ENCODE peak calls at places on chromosomes 4 and X, in five cellular contexts. One of them, this sample, is unnamed.

GRCh38 chr4:174503079-174503724 is 19.1 kb downstream of the HPGD start:
- DNase-seq in fibroblast of the aortic adventitia: peak; percentile 57
- DNase-seq in AG10803: no peak
- DNase-seq in fibroblast of pulmonary artery: peak; percentile 26
- DNase-seq in endodermal cell: no peak
- DNase-seq in this sample: no peak

GRCh38 chr4:110487873-110488272 is 11.9 kb downstream of the ENPEP start:
- DNase-seq in fibroblast of pulmonary artery: peak; percentile 30
- DNase-seq in endodermal cell: no peak
- DNase-seq in AG10803: peak; percentile 21
- DNase-seq in fibroblast of the aortic adventitia: peak; percentile 27
- DNase-seq in this sample: no peak

GRCh38 chr4:76850010-76850441 is 47.9 kb downstream of the SOWAHB start:
- DNase-seq in fibroblast of the aortic adventitia: peak; percentile 89
- DNase-seq in fibroblast of pulmonary artery: peak; percentile 90
- DNase-seq in AG10803: peak; percentile 81
- DNase-seq in endodermal cell: no peak
- DNase-seq in this sample: peak; percentile 87

GRCh38 chr4:95508421-95508820 is 40.4 kb downstream of the UNC5C start:
- DNase-seq in endodermal cell: no peak
- DNase-seq in fibroblast of the aortic adventitia: peak; percentile 35
- DNase-seq in AG10803: no peak
- DNase-seq in fibroblast of pulmonary artery: peak; percentile 45
- DNase-seq in this sample: no peak

GRCh38 chr4:159823743-159824142 is 720.9 kb downstream of the RAPGEF2 start:
- DNase-seq in AG10803: no peak
- DNase-seq in fibroblast of pulmonary artery: no peak
- DNase-seq in endodermal cell: no peak
- DNase-seq in fibroblast of the aortic adventitia: no peak
- DNase-seq in this sample: no peak

GRCh38 chr4:147587061-147587460 is 30.1 kb upstream of the TMEM184C start:
- DNase-seq in fibroblast of the aortic adventitia: no peak
- DNase-seq in AG10803: no peak
- DNase-seq in fibroblast of pulmonary artery: no peak
- DNase-seq in endodermal cell: no peak
- DNase-seq in this sample: no peak

GRCh38 chr4:4614925-4615678 is 73.3 kb upstream of the STX18 start:
- DNase-seq in endodermal cell: no peak
- DNase-seq in fibroblast of the aortic adventitia: peak; percentile 59
- DNase-seq in AG10803: peak; percentile 93
- DNase-seq in fibroblast of pulmonary artery: no peak
- DNase-seq in this sample: no peak

GRCh38 chr4:104615926-104616325 is 121.2 kb upstream of the CXXC4 start:
- DNase-seq in fibroblast of the aortic adventitia: no peak
- DNase-seq in fibroblast of pulmonary artery: no peak
- DNase-seq in AG10803: no peak
- DNase-seq in endodermal cell: peak; percentile 44
- DNase-seq in this sample: no peak

GRCh38 chr4:156660470-156660869 is 311.1 kb downstream of the PDGFC start:
- DNase-seq in fibroblast of pulmonary artery: no peak
- DNase-seq in endodermal cell: no peak
- DNase-seq in AG10803: no peak
- DNase-seq in fibroblast of the aortic adventitia: no peak
- DNase-seq in this sample: no peak

GRCh38 chr4:1296324-1297022 is 6.8 kb downstream of the MAEA start:
- DNase-seq in fibroblast of the aortic adventitia: no peak
- DNase-seq in fibroblast of pulmonary artery: no peak
- DNase-seq in AG10803: no peak
- DNase-seq in endodermal cell: peak; percentile 36
- DNase-seq in this sample: no peak

GRCh38 chrX:22748093-22748999 is 251.4 kb upstream of the DDX53 start:
- DNase-seq in fibroblast of pulmonary artery: peak; percentile 53
- DNase-seq in AG10803: peak; percentile 33
- DNase-seq in fibroblast of the aortic adventitia: peak; percentile 65
- DNase-seq in endodermal cell: peak; percentile 79
- DNase-seq in this sample: peak; percentile 4

GRCh38 chrX:28802625-28803024 is 215.4 kb downstream of the IL1RAPL1 start:
- DNase-seq in fibroblast of pulmonary artery: peak; percentile 10
- DNase-seq in fibroblast of the aortic adventitia: no peak
- DNase-seq in endodermal cell: no peak
- DNase-seq in AG10803: no peak
- DNase-seq in this sample: no peak

GRCh38 chr4:173195132-173195531 is 26.5 kb downstream of the GALNT7 start:
- DNase-seq in endodermal cell: no peak
- DNase-seq in fibroblast of pulmonary artery: no peak
- DNase-seq in AG10803: no peak
- DNase-seq in fibroblast of the aortic adventitia: no peak
- DNase-seq in this sample: no peak

GRCh38 chr4:152451496-152451895 is 84.4 kb downstream of the FBXW7 start:
- DNase-seq in fibroblast of pulmonary artery: no peak
- DNase-seq in endodermal cell: no peak
- DNase-seq in AG10803: no peak
- DNase-seq in fibroblast of the aortic adventitia: no peak
- DNase-seq in this sample: no peak

GRCh38 chr4:39043058-39043696 is 11.0 kb upstream of the TMEM156 start:
- DNase-seq in endodermal cell: no peak
- DNase-seq in AG10803: no peak
- DNase-seq in fibroblast of pulmonary artery: peak; percentile 64
- DNase-seq in fibroblast of the aortic adventitia: peak; percentile 59
- DNase-seq in this sample: no peak

GRCh38 chrX:134803551-134804183 is 145.4 kb upstream of the PLAC1 start:
- DNase-seq in AG10803: no peak
- DNase-seq in fibroblast of the aortic adventitia: no peak
- DNase-seq in endodermal cell: no peak
- DNase-seq in fibroblast of pulmonary artery: no peak
- DNase-seq in this sample: no peak

GRCh38 chr4:71550220-71551190 is 211.7 kb downstream of the SLC4A4 start:
- DNase-seq in fibroblast of pulmonary artery: peak; percentile 32
- DNase-seq in AG10803: peak; percentile 27
- DNase-seq in fibroblast of the aortic adventitia: peak; percentile 33
- DNase-seq in endodermal cell: peak; percentile 52
- DNase-seq in this sample: peak; percentile 63

GRCh38 chr4:120066182-120066524 is 495 bp downstream of the MAD2L1 start:
- DNase-seq in AG10803: no peak
- DNase-seq in fibroblast of pulmonary artery: no peak
- DNase-seq in endodermal cell: no peak
- DNase-seq in fibroblast of the aortic adventitia: no peak
- DNase-seq in this sample: no peak

GRCh38 chr4:73499996-73500765 is 18.6 kb downstream of the AFM start:
- DNase-seq in endodermal cell: no peak
- DNase-seq in AG10803: peak; percentile 5
- DNase-seq in fibroblast of pulmonary artery: peak; percentile 18
- DNase-seq in fibroblast of the aortic adventitia: peak; percentile 49
- DNase-seq in this sample: no peak

GRCh38 chr4:108683479-108683878 is 33.1 kb downstream of the OSTC start:
- DNase-seq in AG10803: peak; percentile 48
- DNase-seq in fibroblast of the aortic adventitia: peak; percentile 52
- DNase-seq in fibroblast of pulmonary artery: peak; percentile 44
- DNase-seq in endodermal cell: no peak
- DNase-seq in this sample: no peak

GRCh38 chrX:41108007-41108683 is 22.9 kb downstream of the USP9X start:
- DNase-seq in endodermal cell: no peak
- DNase-seq in AG10803: no peak
- DNase-seq in fibroblast of pulmonary artery: no peak
- DNase-seq in fibroblast of the aortic adventitia: no peak
- DNase-seq in this sample: no peak

GRCh38 chr4:19857405-19857804 is 394.3 kb upstream of the SLIT2 start:
- DNase-seq in endodermal cell: no peak
- DNase-seq in fibroblast of pulmonary artery: peak; percentile 51
- DNase-seq in AG10803: no peak
- DNase-seq in fibroblast of the aortic adventitia: peak; percentile 11
- DNase-seq in this sample: no peak

GRCh38 chr4:95540227-95540626 is 8.5 kb downstream of the UNC5C start:
- DNase-seq in fibroblast of the aortic adventitia: peak; percentile 24
- DNase-seq in AG10803: no peak
- DNase-seq in fibroblast of pulmonary artery: no peak
- DNase-seq in endodermal cell: no peak
- DNase-seq in this sample: no peak

GRCh38 chr4:13919021-13919441 is 291.5 kb upstream of the BOD1L1 start:
- DNase-seq in endodermal cell: no peak
- DNase-seq in fibroblast of pulmonary artery: peak; percentile 70
- DNase-seq in fibroblast of the aortic adventitia: peak; percentile 97
- DNase-seq in AG10803: peak; percentile 99
- DNase-seq in this sample: peak; percentile 93

GRCh38 chr4:40227284-40227683 is 30.5 kb downstream of the RHOH start:
- DNase-seq in endodermal cell: no peak
- DNase-seq in AG10803: no peak
- DNase-seq in fibroblast of pulmonary artery: no peak
- DNase-seq in fibroblast of the aortic adventitia: no peak
- DNase-seq in this sample: no peak

GRCh38 chr4:1459664-1460511 is 53.6 kb upstream of the NKX1-1 start:
- DNase-seq in fibroblast of pulmonary artery: no peak
- DNase-seq in AG10803: no peak
- DNase-seq in endodermal cell: peak; percentile 55
- DNase-seq in fibroblast of the aortic adventitia: no peak
- DNase-seq in this sample: no peak

GRCh38 chr4:77236806-77237205 is 79.8 kb downstream of the CCNG2 start:
- DNase-seq in AG10803: no peak
- DNase-seq in fibroblast of pulmonary artery: no peak
- DNase-seq in endodermal cell: no peak
- DNase-seq in fibroblast of the aortic adventitia: no peak
- DNase-seq in this sample: no peak

GRCh38 chr4:113684534-113685091 is 76.9 kb downstream of the CAMK2D start:
- DNase-seq in AG10803: peak; percentile 75
- DNase-seq in fibroblast of pulmonary artery: peak; percentile 52
- DNase-seq in endodermal cell: peak; percentile 70
- DNase-seq in fibroblast of the aortic adventitia: peak; percentile 56
- DNase-seq in this sample: peak; percentile 27

GRCh38 chr4:78476108-78476704 is 75.4 kb upstream of the ANXA3 start:
- DNase-seq in AG10803: no peak
- DNase-seq in fibroblast of the aortic adventitia: no peak
- DNase-seq in fibroblast of pulmonary artery: no peak
- DNase-seq in endodermal cell: no peak
- DNase-seq in this sample: no peak

GRCh38 chr4:109206610-109207009 is 95.8 kb downstream of the COL25A1 start:
- DNase-seq in fibroblast of pulmonary artery: no peak
- DNase-seq in AG10803: no peak
- DNase-seq in fibroblast of the aortic adventitia: no peak
- DNase-seq in endodermal cell: peak; percentile 48
- DNase-seq in this sample: no peak

DNA sequence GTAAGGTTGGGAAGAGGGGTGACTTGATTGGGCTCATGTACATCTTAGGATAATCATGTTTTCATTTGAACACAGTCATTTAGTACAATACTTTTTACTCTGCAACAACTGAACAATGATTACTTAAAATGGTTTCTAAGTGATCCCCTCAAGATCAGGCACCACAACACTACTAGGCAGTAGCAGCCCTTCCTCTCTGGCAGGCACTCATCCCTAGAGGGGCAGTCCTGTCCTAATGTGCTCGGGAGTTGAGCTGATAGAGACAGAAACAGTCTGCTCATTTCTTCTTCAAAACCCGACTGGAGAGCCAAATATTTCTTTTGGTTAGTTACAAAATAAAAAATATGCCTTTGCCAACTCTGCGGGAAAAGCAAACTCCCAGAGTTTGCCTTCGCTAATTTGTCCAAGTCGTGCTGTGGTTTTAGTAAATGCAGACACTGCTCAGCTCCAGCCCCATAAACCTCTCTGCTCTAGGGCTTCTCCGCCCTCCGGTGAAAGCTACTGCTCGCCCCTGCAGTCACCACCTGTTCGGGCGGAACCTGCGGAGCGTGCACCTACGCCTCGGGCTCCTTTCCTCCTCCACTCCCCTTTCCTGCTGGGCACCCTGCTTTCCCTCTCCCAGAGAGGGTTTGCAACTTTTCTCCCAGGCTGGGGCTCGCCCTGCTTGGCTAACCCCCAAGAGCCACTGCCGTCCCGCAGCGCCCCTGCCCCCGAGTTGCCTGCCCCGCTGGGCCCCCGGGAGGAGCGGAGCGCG is 524 bp upstream of the NPNT start:
- DNase-seq in endodermal cell: no peak
- DNase-seq in AG10803: peak; percentile 47
- DNase-seq in fibroblast of the aortic adventitia: peak; percentile 17
- DNase-seq in fibroblast of pulmonary artery: no peak
- DNase-seq in this sample: no peak
- H3K4me3 ChIP-seq in endodermal cell: peak overlapping the region; percentile 81
- H3K4me3 ChIP-seq in AG10803: peak overlapping the region; percentile 35
- H3K4me3 ChIP-seq in fibroblast of the aortic adventitia: peak overlapping the region; percentile 19
- H3K4me3 ChIP-seq in fibroblast of pulmonary artery: no peak overlapping the region
- H3K4me3 ChIP-seq in this sample: no peak overlapping the region

GRCh38 chr4:106892786-106893185 is 143.3 kb downstream of the DKK2 start:
- DNase-seq in fibroblast of the aortic adventitia: no peak
- DNase-seq in fibroblast of pulmonary artery: no peak
- DNase-seq in AG10803: no peak
- DNase-seq in endodermal cell: no peak
- DNase-seq in this sample: no peak

GRCh38 chr4:106898621-106899230 is 137.4 kb downstream of the DKK2 start:
- DNase-seq in fibroblast of pulmonary artery: peak; percentile 76
- DNase-seq in endodermal cell: peak; percentile 74
- DNase-seq in AG10803: peak; percentile 75
- DNase-seq in fibroblast of the aortic adventitia: peak; percentile 71
- DNase-seq in this sample: peak; percentile 44

GRCh38 chr4:106893395-106893881 is 142.7 kb downstream of the DKK2 start:
- DNase-seq in fibroblast of the aortic adventitia: no peak
- DNase-seq in fibroblast of pulmonary artery: no peak
- DNase-seq in AG10803: no peak
- DNase-seq in endodermal cell: peak; percentile 52
- DNase-seq in this sample: no peak

GRCh38 chr4:106893903-106894302 is 142.2 kb downstream of the DKK2 start:
- DNase-seq in fibroblast of the aortic adventitia: no peak
- DNase-seq in endodermal cell: no peak
- DNase-seq in fibroblast of pulmonary artery: no peak
- DNase-seq in AG10803: peak; percentile 17
- DNase-seq in this sample: no peak
- TF ChIP-seq CTCF in fibroblast of the aortic adventitia: no peak
- TF ChIP-seq CTCF in endodermal cell: no peak
- TF ChIP-seq CTCF in fibroblast of pulmonary artery: no peak
- TF ChIP-seq CTCF in AG10803: no peak
- TF ChIP-seq CTCF in this sample: no peak

GRCh38 chrX:153303276-153304262 is 18.0 kb downstream of the PNMA6F start:
- DNase-seq in endodermal cell: no peak
- DNase-seq in fibroblast of the aortic adventitia: no peak
- DNase-seq in AG10803: no peak
- DNase-seq in fibroblast of pulmonary artery: no peak
- DNase-seq in this sample: no peak
- H3K4me3 ChIP-seq in endodermal cell: no peak overlapping the region
- H3K4me3 ChIP-seq in fibroblast of the aortic adventitia: no peak overlapping the region
- H3K4me3 ChIP-seq in AG10803: no peak overlapping the region
- H3K4me3 ChIP-seq in fibroblast of pulmonary artery: no peak overlapping the region
- H3K4me3 ChIP-seq in this sample: no peak overlapping the region

DNA sequence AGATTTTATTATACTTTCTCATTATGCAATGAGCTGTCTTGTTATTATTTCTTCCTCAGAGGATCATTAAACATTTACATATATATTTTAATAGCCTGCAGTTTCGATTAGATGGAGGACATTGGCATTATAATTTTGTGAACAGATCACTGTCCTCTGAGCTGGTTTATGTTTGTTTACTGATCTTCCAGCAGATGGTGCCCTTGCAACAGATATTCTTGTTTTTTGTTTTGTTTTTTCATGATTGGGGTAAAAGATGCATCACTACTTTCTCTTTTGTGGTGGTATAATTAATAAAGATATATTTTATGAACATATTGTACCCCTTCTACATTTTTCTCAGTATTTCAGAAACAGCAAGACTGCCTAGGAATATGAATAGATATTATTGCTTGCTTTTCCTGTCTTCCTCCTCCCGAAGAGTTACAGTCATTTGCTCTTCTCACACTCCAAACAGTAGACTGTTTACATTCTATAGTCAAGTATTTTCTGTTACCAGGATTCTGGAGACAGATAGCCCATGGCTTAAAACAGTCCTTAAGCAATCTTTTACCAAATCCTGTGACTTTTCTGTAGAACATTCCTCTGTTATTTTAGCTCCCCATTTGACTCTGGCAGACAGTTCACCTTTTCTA is 905.2 kb downstream of the TRAM1L1 start:
- DNase-seq in endodermal cell: no peak
- DNase-seq in fibroblast of the aortic adventitia: no peak
- DNase-seq in AG10803: no peak
- DNase-seq in fibroblast of pulmonary artery: peak; percentile 2
- DNase-seq in this sample: no peak
- TF ChIP-seq CTCF in endodermal cell: peak; percentile 75
- TF ChIP-seq CTCF in fibroblast of the aortic adventitia: no peak
- TF ChIP-seq CTCF in AG10803: peak; percentile 16
- TF ChIP-seq CTCF in fibroblast of pulmonary artery: peak; percentile 21
- TF ChIP-seq CTCF in this sample: no peak

This sample was measured in AG09309.